ENCODE peak calls at places on chromosomes 16 and 17, in ten cellular contexts. S is right atrium auricular region; Z is amygdala; L is upper lobe of right lung; E is heart right ventricle; I is mesendoderm; A is SHP77 treated with DMSO at 0.1 percent for 48 hours; N is small intestine; H is stimulated activated CD4-positive, alpha-beta T cell treated with anti-CD3 and anti-CD28 coated beads, Interleukin-4, amount 100 ng/mL, for 4 hours; V is heart left ventricle. J is an unnamed sample.
A peak's percentile ranks its signal among the peaks of the same experiment; 100 is the strongest.

GRCh38 chr16:11038777-11039176 is 94.4 kb downstream of the CLEC16A start:
- DNase-seq in S (no peak), Z (no peak), L (no peak), E (no peak), I (no peak), A (no peak), N (no peak), H (no peak), V (no peak), J (no peak)

GRCh38 chr17:39012725-39013124 is 45.5 kb upstream of the FBXO47 start:
- DNase-seq in S (no peak), Z (no peak), L (no peak), E (no peak), I (no peak), A (no peak), N (no peak), H (no peak), V (no peak), J (no peak)

GRCh38 chr17:35809855-35810461 is 674 bp downstream of the TAF15 start:
- DNase-seq in S (no peak), Z (no peak), L (no peak), E (no peak), I (no peak), A (no peak), N (no peak), H (no peak), V (no peak), J (no peak)

GRCh38 chr16:67432491-67432890 is 1.6 kb downstream of the HSD11B2 start:
- DNase-seq in S (no peak), Z (no peak), L (no peak), E (no peak), I (no peak), A (no peak), N (no peak), H (no peak), V (no peak), J (no peak)

GRCh38 chr17:74435775-74436359 is 4.0 kb downstream of the GPRC5C start:
- DNase-seq in S (no peak), Z (no peak), L (no peak), E (no peak), I (no peak), A (no peak), N (no peak), H (no peak), V (no peak), J (no peak)

GRCh38 chr17:47643116-47643515 is 6.6 kb upstream of the KPNB1 start:
- DNase-seq in S (no peak), Z (no peak), L (no peak), E (no peak), I (no peak), A (no peak), N (no peak), H (no peak), V (no peak), J (no peak)

GRCh38 chr17:64787921-64788271 is 125.8 kb upstream of the SMURF2 start:
- DNase-seq in S (no peak), Z (no peak), L (no peak), E (no peak), I (no peak), A (no peak), N (no peak), H (no peak), V (no peak), J (no peak)

GRCh38 chr16:81261049-81261648 is 22.7 kb downstream of the BCO1 start:
- DNase-seq in S (no peak), Z (no peak), L (no peak), E (no peak), I (peak; percentile 45), A (no peak), N (peak; percentile 40), H (peak; percentile 6), V (no peak), J (no peak)

GRCh38 chr17:57949649-57950048 is 5.6 kb downstream of the CUEDC1 start:
- DNase-seq in S (no peak), Z (no peak), L (peak; percentile 77), E (peak; percentile 44), I (no peak), A (no peak), N (peak; percentile 32), H (no peak), V (peak; percentile 40), J (no peak)

GRCh38 chr17:71987634-71988033 is 133.2 kb upstream of the SOX9 start:
- DNase-seq in S (no peak), Z (no peak), L (no peak), E (no peak), I (peak; percentile 35), A (no peak), N (no peak), H (no peak), V (no peak), J (no peak)

GRCh38 chr17:72657467-72658317 is 434.8 kb downstream of the SLC39A11 start:
- DNase-seq in S (no peak), Z (no peak), L (no peak), E (no peak), I (peak; percentile 18), A (no peak), N (peak; percentile 13), H (no peak), V (no peak), J (no peak)

GRCh38 chr16:89246903-89247733 is 29.6 kb downstream of the ZNF778 start:
- DNase-seq in S (peak; percentile 84), Z (peak; percentile 74), L (peak; percentile 96), E (peak; percentile 81), I (peak; percentile 67), A (peak; percentile 79), N (peak; percentile 85), H (peak; percentile 99), V (peak; percentile 90), J (peak; percentile 85)

GRCh38 chr17:81046770-81047359 is 11.9 kb downstream of the BAIAP2 start:
- DNase-seq in S (no peak), Z (no peak), L (no peak), E (no peak), I (no peak), A (no peak), N (no peak), H (no peak), V (no peak), J (no peak)

GRCh38 chr16:2482181-2483107 is 7.5 kb downstream of the TBC1D24 start:
- DNase-seq in S (peak; percentile 69), Z (no peak), L (no peak), E (no peak), I (no peak), A (no peak), N (no peak), H (no peak), V (peak; percentile 58), J (no peak)

GRCh38 chr17:57892146-57892819 is 42.4 kb upstream of the MRPS23 start:
- DNase-seq in S (peak; percentile 97), Z (peak; percentile 49), L (peak; percentile 93), E (peak; percentile 87), I (peak; percentile 97), A (peak; percentile 13), N (peak; percentile 83), H (peak; percentile 79), V (peak; percentile 91), J (peak; percentile 60)

GRCh38 chr16:82979406-82980111 is 352.8 kb downstream of the CDH13 start:
- DNase-seq in S (no peak), Z (no peak), L (no peak), E (no peak), I (no peak), A (no peak), N (peak; percentile 13), H (no peak), V (no peak), J (no peak)

GRCh38 chr17:1050996-1051925 is 54.3 kb downstream of the TIMM22 start:
- DNase-seq in S (no peak), Z (no peak), L (no peak), E (no peak), I (no peak), A (no peak), N (no peak), H (no peak), V (no peak), J (no peak)

GRCh38 chr17:48442819-48443218 is 12.8 kb upstream of the SKAP1 start:
- DNase-seq in S (no peak), Z (no peak), L (no peak), E (no peak), I (no peak), A (no peak), N (no peak), H (no peak), V (no peak), J (no peak)

GRCh38 chr17:74452027-74452840 is 14.2 kb upstream of the CD300A start:
- DNase-seq in S (peak; percentile 58), Z (no peak), L (no peak), E (no peak), I (peak; percentile 41), A (peak; percentile 69), N (peak; percentile 58), H (no peak), V (peak; percentile 59), J (no peak)

GRCh38 chr16:48537909-48538745 is 71.9 kb downstream of the N4BP1 start:
- DNase-seq in S (peak; percentile 67), Z (no peak), L (peak; percentile 77), E (peak; percentile 70), I (no peak), A (no peak), N (no peak), H (no peak), V (peak; percentile 76), J (peak; percentile 48)

GRCh38 chr17:36545465-36546417 is 1.0 kb downstream of the GGNBP2 start:
- DNase-seq in S (peak; percentile 97), Z (peak; percentile 90), L (peak; percentile 99), E (peak; percentile 97), I (peak; percentile 98), A (peak; percentile 82), N (peak; percentile 96), H (peak; percentile 93), V (peak; percentile 97), J (peak; percentile 95)

GRCh38 chr16:69417537-69418199 is 6.8 kb upstream of the CYB5B start:
- DNase-seq in S (peak; percentile 34), Z (no peak), L (no peak), E (no peak), I (peak; percentile 97), A (no peak), N (no peak), H (no peak), V (no peak), J (peak; percentile 30)

GRCh38 chr16:64459402-64459801 is 662.5 kb downstream of the CDH11 start:
- DNase-seq in S (no peak), Z (no peak), L (no peak), E (no peak), I (no peak), A (no peak), N (no peak), H (no peak), V (no peak), J (no peak)

GRCh38 chr16:4070936-4071335 is 45.3 kb downstream of the ADCY9 start:
- DNase-seq in S (peak; percentile 40), Z (no peak), L (no peak), E (no peak), I (no peak), A (no peak), N (no peak), H (no peak), V (no peak), J (no peak)

GRCh38 chr17:66965801-66966528 is 1.5 kb downstream of the CACNG4 start:
- DNase-seq in S (no peak), Z (no peak), L (no peak), E (no peak), I (peak; percentile 69), A (no peak), N (no peak), H (no peak), V (no peak), J (no peak)